ENCODE peak calls at places on chromosome 3, in eight cellular contexts. A is Peyer's patch; Q is left ventricle myocardium inferior; E is CD8-positive, alpha-beta T cell; J is HFFc6; V is fibroblast of villous mesenchyme; Z is A549; D is ascending aorta. W is an unnamed sample.

GRCh38 chr3:139301183-139301582 is 42.6 kb upstream of the MRPS22 start:
- DNase-seq in A (no peak), Q (no peak), E (no peak), J (peak; percentile 34), V (no peak), Z (no peak), D (no peak), W (no peak)

GRCh38 chr3:196073188-196073838 is 8.6 kb downstream of the TFRC start:
- DNase-seq in A (peak; percentile 66), Q (peak; percentile 34), E (peak; percentile 74), J (peak; percentile 23), V (peak; percentile 69), Z (peak; percentile 58), D (no peak), W (peak; percentile 68)

GRCh38 chr3:125003369-125003853 is 52.4 kb downstream of the HEG1 start:
- DNase-seq in A (no peak), Q (peak; percentile 68), E (no peak), J (peak; percentile 16), V (peak; percentile 93), Z (peak; percentile 10), D (no peak), W (no peak)

GRCh38 chr3:50380375-50381085 is 21.2 kb upstream of the TMEM115 start:
- DNase-seq in A (no peak), Q (no peak), E (no peak), J (no peak), V (no peak), Z (no peak), D (no peak), W (no peak)

GRCh38 chr3:72261566-72262564 is 476.9 kb upstream of the PROK2 start:
- DNase-seq in A (no peak), Q (no peak), E (no peak), J (no peak), V (no peak), Z (no peak), D (no peak), W (no peak)

GRCh38 chr3:127112796-127113570 is 79.9 kb upstream of the PRR23E start:
- DNase-seq in A (no peak), Q (no peak), E (no peak), J (no peak), V (no peak), Z (no peak), D (no peak), W (no peak)

GRCh38 chr3:4722103-4722502 is 229.0 kb downstream of the ITPR1 start:
- DNase-seq in A (no peak), Q (no peak), E (no peak), J (peak; percentile 74), V (peak; percentile 83), Z (peak; percentile 89), D (no peak), W (no peak)

GRCh38 chr3:69305011-69305410 is 80.9 kb downstream of the FRMD4B start:
- DNase-seq in A (no peak), Q (no peak), E (no peak), J (no peak), V (peak; percentile 10), Z (no peak), D (no peak), W (no peak)

GRCh38 chr3:143627336-143627735 is 220.9 kb downstream of the SLC9A9 start:
- DNase-seq in A (no peak), Q (no peak), E (no peak), J (no peak), V (no peak), Z (no peak), D (no peak), W (no peak)

GRCh38 chr3:46365737-46366524 is 4.8 kb upstream of the CCR5 start:
- DNase-seq in A (no peak), Q (no peak), E (no peak), J (no peak), V (no peak), Z (no peak), D (no peak), W (no peak)

GRCh38 chr3:46370784-46371183 is at the start of gene CCR5:
- DNase-seq in A (no peak), Q (no peak), E (no peak), J (no peak), V (no peak), Z (no peak), D (no peak), W (no peak)

GRCh38 chr3:46367811-46368210 is 2.9 kb upstream of the CCR5 start:
- DNase-seq in A (no peak), Q (peak; percentile 28), E (no peak), J (no peak), V (no peak), Z (no peak), D (no peak), W (no peak)

GRCh38 chr3:46369675-46370132 is 1.0 kb upstream of the CCR5 start:
- DNase-seq in A (no peak), Q (no peak), E (no peak), J (no peak), V (no peak), Z (no peak), D (no peak), W (no peak)

GRCh38 chr3:46368569-46368968 is 2.2 kb upstream of the CCR5 start:
- DNase-seq in A (peak; percentile 74), Q (peak; percentile 41), E (peak; percentile 76), J (no peak), V (peak; percentile 14), Z (peak; percentile 18), D (peak; percentile 34), W (peak; percentile 77)
- TF ChIP-seq CTCF in A (peak; percentile 53), Q (no peak), E (peak; percentile 53), J (peak; percentile 37), V (peak; percentile 7), Z (no peak), D (no peak), W (peak; percentile 65)

DNA sequence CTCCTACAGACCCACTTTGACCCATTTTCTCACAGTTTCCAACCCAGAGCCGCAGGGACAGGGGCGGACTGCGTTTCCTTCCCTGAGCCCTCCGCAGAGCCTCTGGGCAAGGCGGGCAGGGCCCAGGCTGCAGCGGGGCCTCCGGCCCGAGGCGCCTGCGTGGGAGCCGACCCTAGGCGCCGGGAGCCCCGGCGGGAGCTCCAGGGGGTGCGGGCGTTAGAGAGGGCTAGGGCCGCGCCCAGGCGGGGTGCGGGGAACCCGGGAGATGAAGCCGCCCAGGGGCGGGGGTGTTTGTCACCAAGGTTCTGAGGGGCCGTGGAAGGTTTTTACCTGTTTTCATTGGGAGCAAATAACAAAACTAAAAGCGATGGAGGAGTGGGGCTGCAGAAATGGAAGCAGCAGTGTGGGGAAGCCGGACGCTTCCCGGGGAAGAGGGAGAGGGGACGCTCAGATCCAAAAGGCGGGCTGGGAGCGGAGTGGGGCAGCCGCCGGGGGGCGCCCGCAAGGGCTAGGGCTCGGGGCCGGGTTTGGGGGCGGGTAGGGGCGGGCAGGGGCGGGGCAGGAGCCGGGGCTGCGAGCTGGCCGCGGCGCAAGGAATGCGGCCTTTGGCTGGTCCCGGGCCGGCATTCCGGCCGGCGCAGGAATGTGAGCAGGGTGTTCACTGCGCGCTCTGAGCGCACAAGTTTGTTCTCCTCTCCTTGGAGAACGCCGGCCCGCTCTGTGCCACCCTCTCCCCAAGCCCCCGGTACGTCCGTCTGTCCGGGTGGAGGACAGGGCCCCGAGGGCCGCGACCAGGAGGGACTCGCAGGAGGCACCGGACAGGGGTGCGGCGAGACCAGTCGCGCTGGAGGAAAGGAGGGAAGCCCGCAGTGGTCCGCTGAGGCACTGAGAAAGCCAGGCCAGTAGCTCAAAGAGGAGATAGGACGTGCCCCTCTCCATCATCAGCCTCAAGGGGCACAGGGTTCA is 61.1 kb downstream of the AMOTL2 start:
- DNase-seq in A (no peak), Q (peak; percentile 82), E (peak; percentile 47), J (peak; percentile 46), V (peak; percentile 73), Z (peak; percentile 73), D (no peak), W (peak; percentile 88)
- TF ChIP-seq CTCF in A (peak; percentile 30), Q (peak; percentile 61), E (no peak), J (peak; percentile 67), V (peak; percentile 39), Z (peak; percentile 56), D (peak; percentile 28), W (peak; percentile 67)

GRCh38 chr3:25432191-25432720 is 4.2 kb downstream of the RARB start:
- DNase-seq in A (no peak), Q (no peak), E (no peak), J (no peak), V (no peak), Z (no peak), D (no peak), W (no peak)

GRCh38 chr3:25430942-25431570 is 3.0 kb downstream of the RARB start:
- DNase-seq in A (no peak), Q (no peak), E (no peak), J (no peak), V (peak; percentile 65), Z (no peak), D (no peak), W (no peak)

GRCh38 chr3:25429441-25429907 is 1.4 kb downstream of the RARB start:
- DNase-seq in A (no peak), Q (no peak), E (no peak), J (no peak), V (no peak), Z (no peak), D (no peak), W (no peak)

GRCh38 chr3:25428950-25429349 is 887 bp downstream of the RARB start:
- DNase-seq in A (no peak), Q (no peak), E (no peak), J (no peak), V (no peak), Z (no peak), D (no peak), W (no peak)

GRCh38 chr3:25429960-25430941 is 2.2 kb downstream of the RARB start:
- DNase-seq in A (no peak), Q (no peak), E (no peak), J (no peak), V (peak; percentile 65), Z (no peak), D (no peak), W (no peak)
- TF ChIP-seq CTCF in A (no peak), Q (no peak), E (no peak), J (no peak), V (no peak), Z (no peak), D (no peak), W (no peak)

GRCh38 chr3:146818866-146819265 is 213.7 kb upstream of the PLSCR5 start:
- DNase-seq in A (no peak), Q (no peak), E (no peak), J (no peak), V (no peak), Z (no peak), D (no peak), W (no peak)

GRCh38 chr3:146813496-146813895 is 208.3 kb upstream of the PLSCR5 start:
- DNase-seq in A (no peak), Q (no peak), E (no peak), J (peak; percentile 48), V (peak; percentile 67), Z (no peak), D (no peak), W (no peak)

GRCh38 chr3:146818301-146818700 is 213.2 kb upstream of the PLSCR5 start:
- DNase-seq in A (no peak), Q (no peak), E (no peak), J (no peak), V (no peak), Z (no peak), D (no peak), W (no peak)

GRCh38 chr3:146814601-146815315 is 209.6 kb upstream of the PLSCR5 start:
- DNase-seq in A (no peak), Q (no peak), E (no peak), J (peak; percentile 78), V (peak; percentile 30), Z (no peak), D (no peak), W (no peak)

DNA sequence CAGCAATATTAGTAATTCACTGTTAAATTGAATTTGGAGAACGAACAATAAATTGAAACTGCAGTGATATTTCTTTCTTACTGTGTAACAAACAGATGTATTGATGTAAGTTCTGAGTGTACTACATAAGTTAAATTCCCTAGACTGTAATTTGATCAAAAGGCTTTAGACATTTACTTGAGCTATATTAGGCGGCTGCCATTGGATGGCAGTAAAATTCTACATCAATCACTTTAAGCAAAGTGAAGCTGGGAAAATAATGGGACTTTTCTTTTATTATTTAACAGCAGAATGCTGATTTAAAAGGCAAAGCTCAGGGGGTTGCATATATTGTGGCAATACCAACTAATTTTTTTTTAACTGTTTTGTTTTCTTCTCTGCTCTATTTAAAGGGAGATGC is 212.6 kb upstream of the PLSCR5 start:
- DNase-seq in A (no peak), Q (no peak), E (no peak), J (peak; percentile 53), V (peak; percentile 33), Z (peak; percentile 10), D (no peak), W (no peak)
- TF ChIP-seq CTCF in A (no peak), Q (peak; percentile 61), E (no peak), J (peak; percentile 75), V (peak; percentile 17), Z (peak; percentile 34), D (no peak), W (peak; percentile 56)

W was measured in H9.